ENCODE peak calls at places on chromosomes 5 and 9, in ten cellular contexts. T is mammary epithelial cell, X is PC-3, U is cardiac muscle cell, Y is heart left ventricle, N is psoas muscle, C is OCI-LY7, R is SJSA1, M is left ventricle myocardium inferior, S is fibroblast of lung. F is an unnamed sample.

GRCh38 chr5:174610968-174611367 is 113.4 kb upstream of the MSX2 start:
- DNase-seq in T (peak; percentile 30), X (peak; percentile 43), U (no peak), Y (no peak), N (peak; percentile 52), C (no peak), R (no peak), M (no peak), S (peak; percentile 63), F (no peak)

GRCh38 chr5:172837640-172838039 is 3.6 kb downstream of the ERGIC1 start:
- DNase-seq in T (no peak), X (peak; percentile 40), U (no peak), Y (no peak), N (no peak), C (peak; percentile 96), R (no peak), M (no peak), S (no peak), F (peak; percentile 95)

GRCh38 chr5:141935538-141935937 is 11.9 kb downstream of the DELE1 start:
- DNase-seq in T (peak; percentile 78), X (no peak), U (no peak), Y (no peak), N (no peak), C (no peak), R (no peak), M (no peak), S (no peak), F (no peak)

GRCh38 chr5:172731286-172732073 is 39.5 kb downstream of the DUSP1 start:
- DNase-seq in T (peak; percentile 85), X (peak; percentile 88), U (no peak), Y (no peak), N (no peak), C (no peak), R (no peak), M (no peak), S (peak; percentile 32), F (no peak)

GRCh38 chr5:4413996-4414395 is 726.1 kb upstream of the ADAMTS16 start:
- DNase-seq in T (no peak), X (no peak), U (no peak), Y (no peak), N (no peak), C (no peak), R (no peak), M (no peak), S (no peak), F (no peak)

GRCh38 chr9:35110327-35110758 is 5.3 kb downstream of the ATOSB start:
- DNase-seq in T (peak; percentile 55), X (peak; percentile 56), U (no peak), Y (no peak), N (peak; percentile 57), C (no peak), R (peak; percentile 31), M (no peak), S (peak; percentile 64), F (no peak)

GRCh38 chr5:123007292-123007691 is 29.2 kb downstream of the PPIC start:
- DNase-seq in T (no peak), X (no peak), U (peak; percentile 13), Y (no peak), N (no peak), C (no peak), R (no peak), M (no peak), S (peak; percentile 56), F (no peak)

GRCh38 chr5:1300581-1301083 is 5.8 kb upstream of the TERT start:
- DNase-seq in T (no peak), X (no peak), U (no peak), Y (no peak), N (no peak), C (no peak), R (no peak), M (peak; percentile 12), S (no peak), F (no peak)

GRCh38 chr9:133705576-133705975 is 32.6 kb downstream of the SARDH start:
- DNase-seq in T (no peak), X (no peak), U (no peak), Y (no peak), N (no peak), C (peak; percentile 32), R (no peak), M (no peak), S (no peak), F (no peak)

GRCh38 chr9:33856247-33856646 is 39.3 kb downstream of the UBE2R2 start:
- DNase-seq in T (no peak), X (no peak), U (no peak), Y (no peak), N (no peak), C (no peak), R (no peak), M (no peak), S (no peak), F (no peak)

GRCh38 chr9:33860200-33860871 is 43.4 kb downstream of the UBE2R2 start:
- DNase-seq in T (no peak), X (no peak), U (no peak), Y (no peak), N (no peak), C (no peak), R (no peak), M (no peak), S (peak; percentile 48), F (no peak)

GRCh38 chr9:33861917-33862453 is 45.0 kb downstream of the UBE2R2 start:
- DNase-seq in T (no peak), X (no peak), U (no peak), Y (no peak), N (no peak), C (no peak), R (no peak), M (no peak), S (no peak), F (peak; percentile 61)

DNA sequence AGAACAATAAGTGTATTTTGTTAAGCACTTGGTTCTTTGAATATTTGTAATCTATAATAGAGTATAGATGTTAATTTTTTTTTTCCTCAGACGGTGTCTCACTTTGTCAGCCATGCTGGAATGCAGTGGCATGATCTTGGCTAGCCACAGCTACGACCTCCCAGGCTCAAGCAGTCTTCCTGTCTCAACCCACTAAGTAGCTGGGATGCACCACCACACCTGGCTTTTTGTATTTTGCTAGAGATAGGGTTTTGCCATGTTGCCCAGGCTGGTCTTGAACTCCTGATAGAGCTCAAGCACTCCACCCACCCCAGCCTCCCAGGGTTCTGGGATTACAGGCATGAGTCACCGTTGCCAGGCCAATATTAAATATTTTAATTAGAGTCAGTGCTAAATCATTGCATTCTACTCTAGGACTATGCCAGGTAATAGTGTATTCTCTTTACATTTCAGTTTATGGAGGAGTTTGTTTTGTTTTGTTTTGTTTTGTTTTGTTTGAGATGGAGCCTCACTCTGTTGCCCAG is 41.4 kb downstream of the UBE2R2 start:
- DNase-seq in T (peak; percentile 33), X (peak; percentile 26), U (no peak), Y (no peak), N (no peak), C (no peak), R (no peak), M (no peak), S (peak; percentile 49), F (no peak)
- H3K4me1 ChIP-seq in T (no peaks in the 10 kb centered on the region), X (no peaks in the 10 kb centered on the region), U (no peaks in the 10 kb centered on the region), Y (peaks cover 56% of the 10 kb centered on the region), N (peaks cover 30% of the 10 kb centered on the region), C (peaks cover 69% of the 10 kb centered on the region), R (no peaks in the 10 kb centered on the region), M (peaks cover 79% of the 10 kb centered on the region), S (peaks cover 4% of the 10 kb centered on the region), F (no peaks in the 10 kb centered on the region)

GRCh38 chr9:88998911-88999310 is 7.6 kb downstream of the S1PR3 start:
- DNase-seq in T (no peak), X (no peak), U (no peak), Y (peak; percentile 54), N (peak; percentile 72), C (no peak), R (no peak), M (peak; percentile 66), S (peak; percentile 66), F (peak; percentile 43)
- H3K4me1 ChIP-seq in T (peaks cover 4% of the 10 kb centered on the region), X (no peaks in the 10 kb centered on the region), U (no peaks in the 10 kb centered on the region), Y (peaks cover 59% of the 10 kb centered on the region), N (no peaks in the 10 kb centered on the region), C (no peaks in the 10 kb centered on the region), R (peaks cover 27% of the 10 kb centered on the region), M (peaks cover 63% of the 10 kb centered on the region), S (peaks cover 19% of the 10 kb centered on the region), F (no peaks in the 10 kb centered on the region)

DNA sequence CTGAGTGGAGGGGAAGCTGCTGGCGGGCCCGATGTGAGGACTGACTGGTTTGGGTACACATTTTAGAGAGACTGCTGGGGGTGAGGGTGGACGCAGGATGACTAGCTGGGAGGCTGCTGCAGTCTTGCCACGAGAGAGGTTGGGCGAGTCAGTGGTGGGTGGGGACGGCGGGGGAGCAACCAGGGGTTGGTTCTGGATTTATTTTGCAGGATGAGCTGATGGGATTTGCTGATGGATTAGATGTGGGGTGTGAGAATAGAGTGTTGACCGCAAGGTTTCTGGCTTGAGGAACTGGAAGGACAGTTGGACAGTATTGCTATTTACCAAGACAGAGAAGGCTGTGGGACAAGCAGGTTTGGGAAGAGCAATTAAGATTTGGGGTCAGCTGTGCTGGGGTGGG is 5.8 kb upstream of the NDST1 start:
- DNase-seq in T (peak; percentile 42), X (no peak), U (no peak), Y (no peak), N (no peak), C (no peak), R (no peak), M (no peak), S (peak; percentile 40), F (no peak)
- H3K4me1 ChIP-seq in T (peaks cover 92% of the 10 kb centered on the region), X (peaks cover 22% of the 10 kb centered on the region), U (peaks cover 41% of the 10 kb centered on the region), Y (peaks cover 100% of the 10 kb centered on the region), N (peaks cover 99% of the 10 kb centered on the region), C (peaks cover 12% of the 10 kb centered on the region), R (peaks cover 62% of the 10 kb centered on the region), M (peaks cover 100% of the 10 kb centered on the region), S (peaks cover 52% of the 10 kb centered on the region), F (peaks cover 14% of the 10 kb centered on the region)

GRCh38 chr5:177539411-177539810 is 15.0 kb downstream of the FAM193B start:
- DNase-seq in T (peak; percentile 83), X (no peak), U (no peak), Y (no peak), N (no peak), C (no peak), R (no peak), M (no peak), S (peak; percentile 81), F (no peak)

GRCh38 chr5:177537389-177538361 is 16.7 kb downstream of the FAM193B start:
- DNase-seq in T (peak; percentile 67), X (peak; percentile 51), U (peak; percentile 65), Y (peak; percentile 55), N (peak; percentile 53), C (no peak), R (peak; percentile 93), M (peak; percentile 56), S (peak; percentile 85), F (peak; percentile 38)

GRCh38 chr5:177542816-177543472 is 11.4 kb downstream of the FAM193B start:
- DNase-seq in T (no peak), X (no peak), U (no peak), Y (no peak), N (no peak), C (no peak), R (no peak), M (no peak), S (no peak), F (no peak)

GRCh38 chr5:177538876-177539275 is 15.5 kb downstream of the FAM193B start:
- DNase-seq in T (peak; percentile 77), X (no peak), U (no peak), Y (no peak), N (peak; percentile 60), C (no peak), R (no peak), M (no peak), S (no peak), F (no peak)

DNA sequence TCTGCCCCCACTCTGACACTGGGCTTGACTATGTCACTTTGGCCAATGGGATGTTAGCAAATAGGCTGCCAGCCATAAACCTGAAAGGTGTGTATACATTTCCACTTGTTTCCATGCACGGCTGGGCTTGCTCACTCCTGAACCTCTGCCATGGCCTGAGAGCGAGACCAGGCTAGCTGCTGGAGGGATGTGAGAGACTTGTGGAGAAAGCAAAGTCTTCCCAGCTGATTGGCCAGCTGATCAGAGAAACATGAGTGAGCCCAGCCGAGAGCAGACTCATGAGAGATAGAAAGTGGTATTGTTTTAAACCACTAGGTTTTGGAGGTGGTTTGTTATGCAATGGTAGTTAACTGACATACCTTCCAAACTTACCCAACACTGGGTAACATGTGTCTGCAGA is 13.9 kb downstream of the FAM193B start:
- DNase-seq in T (peak; percentile 97), X (no peak), U (no peak), Y (no peak), N (no peak), C (no peak), R (no peak), M (no peak), S (no peak), F (no peak)
- H3K4me1 ChIP-seq in T (peaks cover 48% of the 10 kb centered on the region), X (peaks cover 13% of the 10 kb centered on the region), U (peaks cover 23% of the 10 kb centered on the region), Y (peaks cover 71% of the 10 kb centered on the region), N (peaks cover 96% of the 10 kb centered on the region), C (no peaks in the 10 kb centered on the region), R (peaks cover 29% of the 10 kb centered on the region), M (peaks cover 84% of the 10 kb centered on the region), S (peaks cover 33% of the 10 kb centered on the region), F (peaks cover 7% of the 10 kb centered on the region)